ENCODE peak calls at places on chromosome 12, in eight cellular contexts. I is HFF-Myc; N is endothelial cell; T is activated CD4-positive, alpha-beta T cell treated with anti-CD3 and anti-CD28 coated beads, Interleukin-2, amount 50 U/mL, for 4 hours; E is stromal cell of bone marrow; Y is activated effector memory CD4-positive, alpha-beta T cell treated with Interleukin-2 at 50 U/mL for 16 hours; V is posterior cingulate gyrus; F is A549. P is an unnamed sample.

GRCh38 chr12:14273911-14274306 is 91.6 kb upstream of the ATF7IP start:
- DNase-seq in I (no peak), N (no peak), T (no peak), E (no peak), Y (no peak), V (no peak), F (no peak), P (no peak)

GRCh38 chr12:28941248-28941647 is 207.8 kb upstream of the FAR2 start:
- DNase-seq in I (no peak), N (no peak), T (no peak), E (no peak), Y (no peak), V (no peak), F (no peak), P (no peak)

GRCh38 chr12:69966409-69966808 is 141.4 kb downstream of the MYRFL start:
- DNase-seq in I (peak), N (peak), T (no peak), E (peak), Y (no peak), V (peak), F (peak), P (peak)

GRCh38 chr12:57158186-57158585 is 10.8 kb upstream of the LRP1-AS start:
- DNase-seq in I (no peak), N (no peak), T (no peak), E (no peak), Y (no peak), V (no peak), F (no peak), P (no peak)

GRCh38 chr12:45655186-45655585 is 74.3 kb upstream of the ARID2 start:
- DNase-seq in I (no peak), N (no peak), T (peak), E (no peak), Y (peak), V (no peak), F (peak), P (peak)

GRCh38 chr12:118498171-118498570 is 121.8 kb downstream of the SUDS3 start:
- DNase-seq in I (no peak), N (no peak), T (no peak), E (no peak), Y (no peak), V (no peak), F (peak), P (no peak)

GRCh38 chr12:51589060-51589459 is 2.0 kb upstream of the SCN8A start:
- DNase-seq in I (no peak), N (no peak), T (no peak), E (no peak), Y (no peak), V (no peak), F (no peak), P (no peak)

GRCh38 chr12:122167328-122167925 is 6.6 kb downstream of the IL31 start:
- DNase-seq in I (no peak), N (no peak), T (no peak), E (no peak), Y (no peak), V (no peak), F (no peak), P (no peak)

GRCh38 chr12:50187084-50187900 is 20.1 kb upstream of the CERS5 start:
- DNase-seq in I (no peak), N (no peak), T (no peak), E (peak), Y (no peak), V (no peak), F (no peak), P (peak)

GRCh38 chr12:131348226-131349010 is 362.5 kb upstream of the SFSWAP start:
- DNase-seq in I (no peak), N (no peak), T (no peak), E (no peak), Y (no peak), V (peak), F (no peak), P (no peak)

GRCh38 chr12:118436986-118437385 is 60.6 kb downstream of the SUDS3 start:
- DNase-seq in I (no peak), N (no peak), T (no peak), E (no peak), Y (no peak), V (no peak), F (no peak), P (no peak)

GRCh38 chr12:124030510-124030909 is 57.5 kb downstream of the ZNF664 start:
- DNase-seq in I (no peak), N (no peak), T (no peak), E (peak), Y (no peak), V (no peak), F (no peak), P (no peak)

GRCh38 chr12:64110864-64111263 is 111.2 kb downstream of the KICS2 start:
- DNase-seq in I (no peak), N (no peak), T (no peak), E (no peak), Y (no peak), V (no peak), F (no peak), P (no peak)

GRCh38 chr12:47777741-47778558 is 4.9 kb downstream of the SLC48A1 start:
- DNase-seq in I (no peak), N (peak), T (no peak), E (no peak), Y (no peak), V (peak), F (no peak), P (peak)

GRCh38 chr12:119302334-119303132 is 32.0 kb upstream of the CCDC60 start:
- DNase-seq in I (no peak), N (no peak), T (no peak), E (no peak), Y (no peak), V (no peak), F (no peak), P (peak)